ENCODE peak calls at places on chromosomes 12 and 14, in five cellular contexts. One of them, this sample, is unnamed.
A peak's percentile ranks its signal among the peaks of the same experiment; 100 is the strongest.

GRCh38 chr12:51269174-51270066 is 795 bp downstream of the SMAGP start:
- DNase-seq in pulmonary artery endothelial cell: no peak
- DNase-seq in T-cell: peak; percentile 29
- DNase-seq in DMS 273 treated with DMSO at 0.1 percent for 48 hours: no peak
- DNase-seq in lung: peak; percentile 72
- DNase-seq in this sample: no peak

GRCh38 chr14:44912041-44912869 is 49.5 kb downstream of the KLHL28 start:
- DNase-seq in DMS 273 treated with DMSO at 0.1 percent for 48 hours: no peak
- DNase-seq in T-cell: no peak
- DNase-seq in pulmonary artery endothelial cell: no peak
- DNase-seq in lung: no peak
- DNase-seq in this sample: no peak

GRCh38 chr14:88030892-88031291 is 26.0 kb downstream of the GPR65 start:
- DNase-seq in DMS 273 treated with DMSO at 0.1 percent for 48 hours: no peak
- DNase-seq in T-cell: no peak
- DNase-seq in lung: no peak
- DNase-seq in pulmonary artery endothelial cell: no peak
- DNase-seq in this sample: no peak

GRCh38 chr14:92035890-92036289 is 4.0 kb downstream of the TRIP11 start:
- DNase-seq in lung: no peak
- DNase-seq in pulmonary artery endothelial cell: no peak
- DNase-seq in DMS 273 treated with DMSO at 0.1 percent for 48 hours: no peak
- DNase-seq in T-cell: no peak
- DNase-seq in this sample: no peak

GRCh38 chr12:87054225-87054624 is 798.0 kb upstream of the MGAT4C start:
- DNase-seq in DMS 273 treated with DMSO at 0.1 percent for 48 hours: no peak
- DNase-seq in lung: no peak
- DNase-seq in T-cell: no peak
- DNase-seq in pulmonary artery endothelial cell: no peak
- DNase-seq in this sample: no peak

GRCh38 chr14:85531594-85532391 is 1.8 kb downstream of the FLRT2 start:
- DNase-seq in lung: peak; percentile 51
- DNase-seq in pulmonary artery endothelial cell: peak; percentile 55
- DNase-seq in DMS 273 treated with DMSO at 0.1 percent for 48 hours: no peak
- DNase-seq in T-cell: no peak
- DNase-seq in this sample: no peak

GRCh38 chr14:68668531-68668930 is 124.3 kb downstream of the ZFP36L1 start:
- DNase-seq in pulmonary artery endothelial cell: no peak
- DNase-seq in DMS 273 treated with DMSO at 0.1 percent for 48 hours: no peak
- DNase-seq in lung: no peak
- DNase-seq in T-cell: no peak
- DNase-seq in this sample: no peak

GRCh38 chr14:100788517-100789365 is 37.2 kb upstream of the MEG3 start:
- DNase-seq in DMS 273 treated with DMSO at 0.1 percent for 48 hours: no peak
- DNase-seq in pulmonary artery endothelial cell: no peak
- DNase-seq in lung: no peak
- DNase-seq in T-cell: no peak
- DNase-seq in this sample: no peak

GRCh38 chr12:109677323-109677722 is 36.3 kb upstream of the FAM222A start:
- DNase-seq in pulmonary artery endothelial cell: no peak
- DNase-seq in T-cell: no peak
- DNase-seq in lung: no peak
- DNase-seq in DMS 273 treated with DMSO at 0.1 percent for 48 hours: no peak
- DNase-seq in this sample: no peak

GRCh38 chr12:121279507-121279915 is 17.0 kb downstream of the CAMKK2 start:
- DNase-seq in lung: peak; percentile 42
- DNase-seq in T-cell: no peak
- DNase-seq in pulmonary artery endothelial cell: no peak
- DNase-seq in DMS 273 treated with DMSO at 0.1 percent for 48 hours: no peak
- DNase-seq in this sample: no peak

GRCh38 chr12:11785722-11786121 is 136.2 kb downstream of the ETV6 start:
- DNase-seq in lung: no peak
- DNase-seq in DMS 273 treated with DMSO at 0.1 percent for 48 hours: no peak
- DNase-seq in T-cell: no peak
- DNase-seq in pulmonary artery endothelial cell: no peak
- DNase-seq in this sample: no peak

GRCh38 chr14:52596861-52597260 is 44.2 kb downstream of the GPR137C start:
- DNase-seq in DMS 273 treated with DMSO at 0.1 percent for 48 hours: no peak
- DNase-seq in lung: no peak
- DNase-seq in T-cell: no peak
- DNase-seq in pulmonary artery endothelial cell: no peak
- DNase-seq in this sample: no peak

GRCh38 chr12:49702676-49703228 is 4.5 kb downstream of the FMNL3 start:
- DNase-seq in lung: no peak
- DNase-seq in T-cell: no peak
- DNase-seq in pulmonary artery endothelial cell: no peak
- DNase-seq in DMS 273 treated with DMSO at 0.1 percent for 48 hours: no peak
- DNase-seq in this sample: peak; percentile 63

GRCh38 chr12:121095544-121096198 is 37.0 kb upstream of the P2RX7 start:
- DNase-seq in pulmonary artery endothelial cell: peak; percentile 74
- DNase-seq in T-cell: peak; percentile 68
- DNase-seq in DMS 273 treated with DMSO at 0.1 percent for 48 hours: no peak
- DNase-seq in lung: peak; percentile 69
- DNase-seq in this sample: peak; percentile 13

GRCh38 chr12:116980083-116980482 is 69.3 kb downstream of the FBXW8 start:
- DNase-seq in pulmonary artery endothelial cell: peak; percentile 7
- DNase-seq in T-cell: no peak
- DNase-seq in lung: no peak
- DNase-seq in DMS 273 treated with DMSO at 0.1 percent for 48 hours: no peak
- DNase-seq in this sample: no peak

GRCh38 chr12:48986720-48987291 is 8.7 kb downstream of the WNT1 start:
- DNase-seq in DMS 273 treated with DMSO at 0.1 percent for 48 hours: no peak
- DNase-seq in lung: no peak
- DNase-seq in T-cell: no peak
- DNase-seq in pulmonary artery endothelial cell: no peak
- DNase-seq in this sample: no peak

GRCh38 chr14:91092095-91092494 is 21.8 kb upstream of the DGLUCY start:
- DNase-seq in DMS 273 treated with DMSO at 0.1 percent for 48 hours: no peak
- DNase-seq in pulmonary artery endothelial cell: no peak
- DNase-seq in T-cell: no peak
- DNase-seq in lung: no peak
- DNase-seq in this sample: no peak

GRCh38 chr14:68668028-68668427 is 124.8 kb downstream of the ZFP36L1 start:
- DNase-seq in pulmonary artery endothelial cell: no peak
- DNase-seq in DMS 273 treated with DMSO at 0.1 percent for 48 hours: no peak
- DNase-seq in lung: no peak
- DNase-seq in T-cell: no peak
- DNase-seq in this sample: no peak

GRCh38 chr12:6228535-6229223 is 28.5 kb downstream of the CD9 start:
- DNase-seq in T-cell: no peak
- DNase-seq in lung: no peak
- DNase-seq in pulmonary artery endothelial cell: no peak
- DNase-seq in DMS 273 treated with DMSO at 0.1 percent for 48 hours: no peak
- DNase-seq in this sample: no peak

GRCh38 chr14:100629098-100629497 is 41.9 kb upstream of the BEGAIN start:
- DNase-seq in DMS 273 treated with DMSO at 0.1 percent for 48 hours: peak; percentile 26
- DNase-seq in pulmonary artery endothelial cell: no peak
- DNase-seq in lung: no peak
- DNase-seq in T-cell: no peak
- DNase-seq in this sample: no peak

GRCh38 chr12:94545937-94546771 is 86.5 kb upstream of the CEP83 start:
- DNase-seq in T-cell: no peak
- DNase-seq in pulmonary artery endothelial cell: peak; percentile 60
- DNase-seq in DMS 273 treated with DMSO at 0.1 percent for 48 hours: no peak
- DNase-seq in lung: peak; percentile 68
- DNase-seq in this sample: no peak

GRCh38 chr12:94674835-94675234 is 24.5 kb upstream of the TMCC3 start:
- DNase-seq in DMS 273 treated with DMSO at 0.1 percent for 48 hours: no peak
- DNase-seq in lung: peak; percentile 37
- DNase-seq in T-cell: no peak
- DNase-seq in pulmonary artery endothelial cell: no peak
- DNase-seq in this sample: no peak

GRCh38 chr12:67533159-67533558 is 115.4 kb upstream of the DYRK2 start:
- DNase-seq in lung: no peak
- DNase-seq in DMS 273 treated with DMSO at 0.1 percent for 48 hours: no peak
- DNase-seq in T-cell: no peak
- DNase-seq in pulmonary artery endothelial cell: no peak
- DNase-seq in this sample: no peak

GRCh38 chr12:902581-902980 is 46.9 kb downstream of the RAD52 start:
- DNase-seq in T-cell: no peak
- DNase-seq in DMS 273 treated with DMSO at 0.1 percent for 48 hours: no peak
- DNase-seq in pulmonary artery endothelial cell: no peak
- DNase-seq in lung: no peak
- DNase-seq in this sample: no peak

GRCh38 chr12:131092911-131093901 is 139.5 kb downstream of the ADGRD1 start:
- DNase-seq in T-cell: no peak
- DNase-seq in DMS 273 treated with DMSO at 0.1 percent for 48 hours: no peak
- DNase-seq in lung: no peak
- DNase-seq in pulmonary artery endothelial cell: no peak
- DNase-seq in this sample: no peak

GRCh38 chr12:78119351-78119918 is 288.7 kb downstream of the NAV3 start:
- DNase-seq in T-cell: no peak
- DNase-seq in pulmonary artery endothelial cell: no peak
- DNase-seq in DMS 273 treated with DMSO at 0.1 percent for 48 hours: no peak
- DNase-seq in lung: no peak
- DNase-seq in this sample: no peak

GRCh38 chr12:103933237-103933636 is 3.0 kb downstream of the HSP90B1 start:
- DNase-seq in DMS 273 treated with DMSO at 0.1 percent for 48 hours: no peak
- DNase-seq in pulmonary artery endothelial cell: no peak
- DNase-seq in lung: no peak
- DNase-seq in T-cell: no peak
- DNase-seq in this sample: no peak